ENCODE peak calls at places on chromosomes 12 and 14, in nine cellular contexts. K, X, N, R, L, B, P, G and A are unnamed samples.

GRCh38 chr14:88002421-88002820 is 2.5 kb upstream of the GPR65 start:
- DNase-seq in B (no peak), K (no peak), R (no peak), X (no peak), N (no peak), L (no peak), G (no peak), P (no peak), A (no peak)

GRCh38 chr14:35402323-35403084 is 2.0 kb downstream of the NFKBIA start:
- DNase-seq in K (no peak), N (peak), G (no peak), P (peak), R (peak), B (no peak), X (no peak), L (no peak), A (no peak)

GRCh38 chr12:82841379-82841778 is 154.7 kb downstream of the TMTC2 start:
- DNase-seq in K (no peak), X (no peak), B (no peak), L (no peak), G (no peak), R (no peak), N (no peak), P (no peak), A (no peak)

GRCh38 chr12:112126000-112126431 is 656 bp downstream of the TRAFD1 start:
- DNase-seq in R (no peak), K (no peak), B (no peak), N (peak), P (no peak), G (no peak), X (no peak), L (no peak), A (no peak)

GRCh38 chr12:91627225-91627624 is 444.6 kb upstream of the DCN start:
- DNase-seq in L (no peak), G (no peak), P (no peak), N (no peak), B (no peak), X (no peak), K (no peak), R (no peak), A (no peak)

GRCh38 chr14:92914087-92914656 is 8.8 kb upstream of the CHGA start:
- DNase-seq in N (peak), P (peak), K (peak), G (no peak), X (no peak), B (no peak), L (no peak), R (no peak), A (no peak)

GRCh38 chr12:93403988-93404803 is 26.5 kb downstream of the NUDT4 start:
- DNase-seq in N (no peak), G (no peak), R (no peak), K (no peak), B (no peak), L (no peak), P (no peak), X (no peak), A (no peak)

GRCh38 chr14:94638330-94638729 is 26.1 kb downstream of the SERPINA3 start:
- DNase-seq in B (no peak), R (peak), X (no peak), K (no peak), G (no peak), N (no peak), L (no peak), P (no peak), A (peak)

GRCh38 chr12:93902736-93903562 is 225.8 kb downstream of the CRADD start:
- DNase-seq in G (no peak), P (no peak), X (no peak), K (peak), N (no peak), B (no peak), R (no peak), L (no peak), A (no peak)

GRCh38 chr14:21070610-21071224 is 613 bp downstream of the ARHGEF40 start:
- DNase-seq in K (peak), L (peak), R (no peak), G (no peak), X (no peak), P (peak), N (peak), B (peak), A (peak)

GRCh38 chr12:32755051-32755653 is 545 bp downstream of the YARS2 start:
- DNase-seq in G (peak), R (peak), L (peak), N (peak), X (peak), B (peak), K (peak), P (peak), A (peak)

GRCh38 chr12:68446379-68446778 is 114.2 kb upstream of the MDM1 start:
- DNase-seq in R (no peak), X (no peak), L (no peak), P (no peak), K (no peak), G (no peak), N (no peak), B (no peak), A (no peak)

GRCh38 chr12:87816186-87816585 is 213.0 kb downstream of the C12orf50 start:
- DNase-seq in R (no peak), G (no peak), X (no peak), N (peak), K (no peak), L (no peak), P (no peak), B (no peak), A (no peak)

GRCh38 chr12:16121953-16122352 is 155.5 kb downstream of the SLC15A5 start:
- DNase-seq in L (no peak), G (no peak), K (no peak), P (no peak), B (no peak), X (no peak), N (no peak), R (no peak), A (no peak)

GRCh38 chr12:12336049-12336411 is 14.0 kb downstream of the MANSC1 start:
- DNase-seq in P (no peak), K (peak), N (peak), L (no peak), G (peak), B (no peak), R (no peak), X (no peak), A (no peak)

GRCh38 chr12:50581226-50582184 is 76.7 kb downstream of the DIP2B start:
- DNase-seq in B (no peak), L (no peak), G (no peak), P (no peak), R (no peak), X (no peak), N (no peak), K (no peak), A (peak)

GRCh38 chr12:57614178-57614947 is 3.1 kb downstream of the ARHGEF25 start:
- DNase-seq in B (peak), X (peak), P (no peak), K (no peak), N (no peak), G (no peak), R (peak), L (peak), A (no peak)

GRCh38 chr12:127964717-127965116 is 302.3 kb upstream of the TMEM132C start:
- DNase-seq in P (no peak), X (no peak), G (no peak), K (no peak), R (no peak), B (no peak), N (no peak), L (no peak), A (no peak)

GRCh38 chr14:49962616-49963015 is 69.7 kb downstream of the ARF6 start:
- DNase-seq in K (no peak), P (no peak), X (no peak), N (no peak), G (peak), R (no peak), L (no peak), B (no peak), A (peak)

GRCh38 chr12:88056571-88056970 is 27.4 kb upstream of the C12orf50 start:
- DNase-seq in B (no peak), L (no peak), K (no peak), G (no peak), P (no peak), N (no peak), X (no peak), R (no peak), A (no peak)

GRCh38 chr12:122886851-122887816 is 8.8 kb downstream of the VPS37B start:
- DNase-seq in G (peak), B (no peak), P (no peak), N (peak), X (peak), K (no peak), L (peak), R (no peak), A (no peak)

GRCh38 chr12:111758120-111758561 is 8.6 kb upstream of the ALDH2 start:
- DNase-seq in N (no peak), L (no peak), X (no peak), B (no peak), G (peak), K (no peak), P (peak), R (no peak), A (peak)

GRCh38 chr12:10453144-10453543 is at the start of gene KLRC1:
- DNase-seq in P (no peak), B (no peak), G (no peak), L (no peak), X (no peak), R (no peak), K (no peak), N (no peak), A (no peak)

GRCh38 chr14:70027785-70028428 is 148.7 kb downstream of the SMOC1 start:
- DNase-seq in K (peak), N (peak), R (peak), B (peak), L (peak), G (peak), X (peak), P (peak), A (peak)

GRCh38 chr12:123427036-123427769 is 9.3 kb downstream of the RILPL2 start:
- DNase-seq in G (no peak), B (no peak), P (no peak), L (no peak), R (no peak), K (no peak), X (no peak), N (no peak), A (no peak)

GRCh38 chr14:68198713-68199464 is 379.3 kb downstream of the RAD51B start:
- DNase-seq in R (no peak), B (no peak), N (no peak), L (no peak), P (no peak), X (no peak), G (no peak), K (peak), A (no peak)

GRCh38 chr12:87363497-87364084 is 665.6 kb downstream of the C12orf50 start:
- DNase-seq in P (no peak), X (no peak), N (no peak), R (no peak), K (no peak), L (no peak), G (no peak), B (no peak), A (no peak)

GRCh38 chr12:96445743-96446655 is 43.4 kb upstream of the CFAP54 start:
- DNase-seq in P (no peak), B (no peak), R (no peak), G (no peak), L (no peak), K (no peak), N (peak), X (no peak), A (no peak)

GRCh38 chr12:121050725-121051124 is 11.7 kb upstream of the OASL start:
- DNase-seq in P (no peak), B (no peak), L (no peak), R (no peak), N (peak), K (no peak), G (no peak), X (no peak), A (no peak)

GRCh38 chr12:46516933-46517578 is 144.5 kb upstream of the SLC38A2 start:
- DNase-seq in L (no peak), R (no peak), N (no peak), K (no peak), B (no peak), X (no peak), G (no peak), P (no peak), A (no peak)

GRCh38 chr14:24307156-24307574 is 612 bp downstream of the CIDEB start:
- DNase-seq in R (no peak), X (no peak), B (no peak), G (no peak), L (no peak), P (no peak), K (no peak), N (no peak), A (no peak)

GRCh38 chr14:24310387-24310665 is 386 bp downstream of the LTB4R2 start:
- DNase-seq in X (no peak), L (no peak), P (no peak), B (no peak), K (no peak), G (no peak), N (no peak), R (no peak), A (no peak)

GRCh38 chr14:24308342-24309124 is 756 bp upstream of the CIDEB start:
- DNase-seq in X (no peak), K (no peak), L (no peak), N (no peak), B (no peak), R (no peak), P (no peak), G (no peak), A (no peak)

GRCh38 chr14:24309538-24310386 is at the start of gene LTB4R2:
- DNase-seq in P (no peak), L (no peak), R (no peak), K (no peak), G (no peak), B (no peak), X (no peak), N (no peak), A (peak)

DNA sequence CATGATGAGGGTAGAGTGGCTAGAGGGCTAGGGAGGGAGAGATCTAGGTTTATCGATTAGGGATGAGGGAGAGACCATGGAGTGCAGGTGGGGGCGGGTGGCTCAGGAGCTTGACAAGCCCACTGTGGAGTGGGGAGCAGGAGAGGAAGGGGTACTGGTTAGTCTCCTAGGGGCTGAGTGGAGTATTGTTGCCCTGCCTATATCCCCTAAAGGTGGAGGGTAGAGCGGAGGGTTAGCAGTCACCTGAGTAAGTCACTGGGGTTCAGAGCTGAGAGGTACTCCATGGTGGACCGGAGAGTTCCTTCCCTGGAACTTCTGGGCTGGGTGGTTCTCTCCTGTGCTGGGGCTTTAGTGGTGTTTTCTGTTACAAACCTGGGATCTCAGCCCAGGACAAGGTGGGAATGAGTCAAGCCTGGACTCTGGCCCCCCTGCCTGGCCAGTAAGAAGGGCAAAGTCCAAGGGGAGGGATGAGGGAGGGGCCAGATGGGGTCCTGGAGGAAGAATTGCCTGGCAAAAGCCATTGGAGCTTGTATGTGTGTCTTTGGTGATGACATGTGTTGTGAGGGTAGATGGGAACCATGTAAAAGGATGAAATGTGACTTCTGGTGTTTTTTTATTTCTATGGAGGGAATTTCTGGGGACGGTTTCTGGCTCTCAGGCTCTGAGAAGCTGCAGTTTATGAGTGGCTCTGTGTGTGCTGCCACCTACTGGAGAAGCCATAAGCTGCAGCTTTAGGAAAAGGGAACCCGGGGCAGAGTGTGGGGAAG is at the start of gene CIDEB:
- DNase-seq in R (peak), N (peak), G (peak), K (peak), P (peak), B (peak), X (no peak), L (peak), A (no peak)
- TF ChIP-seq POLR2A in R (no peak), N (no peak), G (no peak), K (peak), P (peak), B (no peak), X (no peak), L (no peak), A (no peak)

GRCh38 chr12:3841783-3842182 is 31.4 kb downstream of the PARP11 start:
- DNase-seq in P (no peak), K (no peak), R (no peak), B (no peak), L (no peak), N (no peak), X (no peak), G (no peak), A (no peak)
- H3K4me3 ChIP-seq in P (no peak), K (no peak), R (no peak), B (no peak), L (no peak), N (no peak), X (no peak), G (no peak), A (no peak)

GRCh38 chr14:85191986-85192385 is 338.0 kb upstream of the FLRT2 start:
- DNase-seq in B (no peak), R (no peak), L (no peak), X (no peak), G (no peak), K (no peak), N (no peak), P (no peak), A (no peak)

GRCh38 chr14:85197976-85198375 is 332.0 kb upstream of the FLRT2 start:
- DNase-seq in P (no peak), L (no peak), G (no peak), X (no peak), K (no peak), B (no peak), R (no peak), N (peak), A (no peak)

GRCh38 chr14:85190251-85190650 is 339.7 kb upstream of the FLRT2 start:
- DNase-seq in P (no peak), X (no peak), N (no peak), B (no peak), K (no peak), G (no peak), R (no peak), L (no peak), A (no peak)

GRCh38 chr14:85195872-85196477 is 334.0 kb upstream of the FLRT2 start:
- DNase-seq in K (no peak), R (no peak), L (peak), P (no peak), X (no peak), G (no peak), B (no peak), N (peak), A (no peak)
- TF ChIP-seq CTCF in K (peak), R (no peak), L (peak), P (peak), X (peak), G (peak), B (no peak), N (peak), A (no peak)

GRCh38 chr12:60822601-60823000 is 1226.8 kb downstream of the SLC16A7 start:
- DNase-seq in B (no peak), P (no peak), K (no peak), L (no peak), X (no peak), R (no peak), G (no peak), N (no peak), A (no peak)
- TF ChIP-seq POLR2A in B (no peak), P (no peak), K (no peak), L (no peak), X (no peak), R (no peak), G (no peak), N (no peak), A (no peak)

GRCh38 chr12:108727868-108728735 is 3.2 kb downstream of the CORO1C start:
- DNase-seq in L (no peak), G (no peak), B (no peak), X (no peak), N (no peak), R (no peak), P (no peak), K (no peak), A (no peak)
- H3K4me3 ChIP-seq in L (no peak), G (no peak), B (peak), X (no peak), N (no peak), R (peak), P (no peak), K (no peak), A (no peak)

GRCh38 chr14:80213602-80214001 is 2.3 kb upstream of the DIO2 start:
- DNase-seq in P (peak), G (peak), R (no peak), K (peak), B (no peak), N (peak), X (peak), L (peak), A (no peak)
- TF ChIP-seq CTCF in P (peak), G (peak), R (no peak), K (peak), B (no peak), N (peak), X (peak), L (peak), A (no peak)

GRCh38 chr14:96287856-96288255 is 31.8 kb downstream of the BDKRB1 start:
- DNase-seq in L (no peak), G (no peak), B (no peak), P (no peak), N (no peak), K (no peak), R (no peak), X (no peak), A (no peak)

GRCh38 chr14:96286251-96286650 is 30.2 kb downstream of the BDKRB1 start:
- DNase-seq in N (no peak), P (no peak), G (no peak), X (no peak), K (no peak), R (no peak), L (no peak), B (no peak), A (no peak)

GRCh38 chr14:96284008-96284407 is 28.0 kb downstream of the BDKRB1 start:
- DNase-seq in R (no peak), P (no peak), N (no peak), B (no peak), X (no peak), L (no peak), G (no peak), K (no peak), A (no peak)

GRCh38 chr14:96284430-96284829 is 28.4 kb downstream of the BDKRB1 start:
- DNase-seq in P (no peak), K (no peak), N (no peak), R (no peak), X (no peak), L (no peak), B (no peak), G (no peak), A (no peak)

DNA sequence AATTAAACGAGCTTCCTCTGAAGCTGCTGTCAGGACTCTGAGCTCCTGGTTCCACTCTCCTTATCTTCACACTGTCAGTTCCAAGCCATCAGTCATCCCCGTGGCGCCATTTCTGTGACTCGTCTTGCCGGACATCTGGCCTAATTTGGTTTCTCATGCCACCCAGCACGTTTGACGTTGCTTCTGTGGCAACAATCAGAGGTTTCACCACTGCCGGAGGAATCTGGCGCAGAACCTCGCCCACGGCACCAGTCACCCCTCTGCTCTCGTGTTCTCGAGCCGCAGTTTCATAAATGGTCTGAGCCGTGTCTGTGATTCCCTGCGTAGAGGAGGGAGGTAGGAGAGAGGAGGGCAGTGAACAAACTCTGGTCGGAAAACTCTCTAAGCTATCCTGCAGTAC is 29.7 kb downstream of the BDKRB1 start:
- DNase-seq in K (no peak), L (no peak), N (no peak), P (no peak), G (no peak), B (peak), X (no peak), R (peak), A (no peak)
- TF ChIP-seq POLR2A in K (no peak), L (no peak), N (no peak), P (peak), G (no peak), B (no peak), X (no peak), R (no peak), A (no peak)

GRCh38 chr12:52949413-52950331 is 754 bp downstream of the KRT18 start:
- DNase-seq in K (peak), L (peak), B (no peak), R (no peak), X (peak), P (peak), G (peak), N (peak), A (no peak)
- H3K4me3 ChIP-seq in K (peak), L (peak), B (peak), R (peak), X (peak), P (peak), G (peak), N (peak), A (peak)

GRCh38 chr12:55743131-55743921 is 404 bp downstream of the GDF11 start:
- DNase-seq in P (peak), R (peak), B (peak), G (peak), X (no peak), K (no peak), N (peak), L (peak), A (peak)
- TF ChIP-seq CTCF in P (no peak), R (no peak), B (no peak), G (no peak), X (no peak), K (peak), N (no peak), L (no peak), A (no peak)

GRCh38 chr14:64221604-64222003 is 72.6 kb downstream of the ESR2 start:
- DNase-seq in G (peak), K (no peak), L (no peak), B (no peak), P (no peak), R (no peak), N (no peak), X (no peak), A (no peak)
- TF ChIP-seq POLR2A in G (no peak), K (no peak), L (no peak), B (no peak), P (no peak), R (no peak), N (no peak), X (no peak), A (no peak)